ENCODE peak calls at places on chromosome 9, in nine cellular contexts. A is myocyte; Q is T-helper 9 cell; P is HFF-Myc; J is HFFc6; Z is effector memory CD8-positive, alpha-beta T cell; E is activated T-cell treated with anti-CD3 and anti-CD28 coated beads, Interleukin-2, amount 50 U/mL, for 1 hour; N is M059J; F is nephron progenitor cell. T is an unnamed sample.

GRCh38 chr9:137606005-137606601 is 617 bp downstream of the ARRDC1 start:
- DNase-seq in A (peak; percentile 43), Q (no peak), P (no peak), J (no peak), Z (no peak), E (peak; percentile 54), N (peak; percentile 40), F (peak; percentile 57), T (peak; percentile 56)

GRCh38 chr9:79408617-79409016 is 163.1 kb upstream of the TLE4 start:
- DNase-seq in A (peak; percentile 84), Q (no peak), P (no peak), J (peak; percentile 66), Z (no peak), E (no peak), N (peak; percentile 93), F (no peak), T (no peak)

GRCh38 chr9:100679834-100680233 is 102.0 kb downstream of the CAVIN4 start:
- DNase-seq in A (peak; percentile 61), Q (no peak), P (no peak), J (no peak), Z (no peak), E (no peak), N (no peak), F (no peak), T (no peak)

GRCh38 chr9:133269537-133270357 is 5.3 kb downstream of the ABO start:
- DNase-seq in A (no peak), Q (no peak), P (no peak), J (no peak), Z (no peak), E (no peak), N (no peak), F (no peak), T (no peak)

GRCh38 chr9:7965091-7965490 is 165.5 kb upstream of the DMAC1 start:
- DNase-seq in A (no peak), Q (no peak), P (no peak), J (no peak), Z (no peak), E (no peak), N (no peak), F (no peak), T (no peak)

GRCh38 chr9:122223435-122223834 is 5.3 kb downstream of the LHX6 start:
- DNase-seq in A (no peak), Q (no peak), P (no peak), J (no peak), Z (no peak), E (no peak), N (no peak), F (no peak), T (no peak)

GRCh38 chr9:89408628-89409101 is 89.2 kb downstream of the SEMA4D start:
- DNase-seq in A (no peak), Q (peak; percentile 63), P (no peak), J (no peak), Z (peak; percentile 67), E (peak; percentile 73), N (peak; percentile 89), F (no peak), T (no peak)

GRCh38 chr9:90432951-90433350 is 209.7 kb downstream of the DIRAS2 start:
- DNase-seq in A (no peak), Q (no peak), P (no peak), J (no peak), Z (no peak), E (no peak), N (no peak), F (no peak), T (no peak)

GRCh38 chr9:105842023-105842644 is 147.8 kb downstream of the TMEM38B start:
- DNase-seq in A (peak; percentile 36), Q (no peak), P (no peak), J (peak; percentile 37), Z (no peak), E (no peak), N (peak; percentile 7), F (peak; percentile 51), T (peak; percentile 48)

GRCh38 chr9:85200726-85201402 is 531.3 kb downstream of the NTRK2 start:
- DNase-seq in A (no peak), Q (no peak), P (no peak), J (no peak), Z (no peak), E (no peak), N (peak; percentile 85), F (no peak), T (no peak)

GRCh38 chr9:114604974-114605373 is 6.1 kb upstream of the TMEM268 start:
- DNase-seq in A (no peak), Q (no peak), P (no peak), J (no peak), Z (no peak), E (no peak), N (no peak), F (no peak), T (no peak)

GRCh38 chr9:131111854-131112311 is 13.5 kb upstream of the NUP214 start:
- DNase-seq in A (no peak), Q (no peak), P (no peak), J (no peak), Z (no peak), E (no peak), N (no peak), F (peak; percentile 23), T (peak; percentile 93)

GRCh38 chr9:122186777-122187176 is 27.1 kb downstream of the MORN5 start:
- DNase-seq in A (no peak), Q (no peak), P (no peak), J (no peak), Z (no peak), E (no peak), N (no peak), F (no peak), T (no peak)

GRCh38 chr9:79210541-79211243 is 361.1 kb upstream of the TLE4 start:
- DNase-seq in A (no peak), Q (no peak), P (no peak), J (no peak), Z (no peak), E (no peak), N (peak; percentile 68), F (no peak), T (no peak)

GRCh38 chr9:16475257-16475656 is 395.2 kb downstream of the BNC2 start:
- DNase-seq in A (no peak), Q (no peak), P (no peak), J (no peak), Z (no peak), E (no peak), N (no peak), F (no peak), T (no peak)

GRCh38 chr9:85142461-85143401 is 473.2 kb downstream of the NTRK2 start:
- DNase-seq in A (no peak), Q (no peak), P (peak; percentile 12), J (no peak), Z (no peak), E (no peak), N (peak; percentile 34), F (no peak), T (peak; percentile 23)

GRCh38 chr9:130833324-130833990 is 1.6 kb upstream of the ABL1 start:
- DNase-seq in A (peak; percentile 47), Q (no peak), P (no peak), J (peak; percentile 26), Z (no peak), E (no peak), N (peak; percentile 30), F (no peak), T (no peak)

GRCh38 chr9:87672586-87672985 is 53.3 kb upstream of the CTSL start:
- DNase-seq in A (no peak), Q (no peak), P (no peak), J (no peak), Z (no peak), E (no peak), N (no peak), F (no peak), T (no peak)

GRCh38 chr9:73151653-73152382 is at the start of gene ANXA1:
- DNase-seq in A (peak; percentile 75), Q (no peak), P (no peak), J (peak; percentile 97), Z (no peak), E (no peak), N (peak; percentile 96), F (no peak), T (no peak)

GRCh38 chr9:79764377-79764776 is 192.6 kb downstream of the TLE4 start:
- DNase-seq in A (peak; percentile 84), Q (no peak), P (peak; percentile 78), J (peak; percentile 99), Z (no peak), E (no peak), N (peak; percentile 100), F (no peak), T (no peak)

GRCh38 chr9:104091708-104092107 is 2.4 kb upstream of the SMC2 start:
- DNase-seq in A (no peak), Q (no peak), P (no peak), J (no peak), Z (no peak), E (no peak), N (peak; percentile 14), F (no peak), T (peak; percentile 1)

GRCh38 chr9:104093162-104093561 is 947 bp upstream of the SMC2 start:
- DNase-seq in A (peak; percentile 31), Q (no peak), P (no peak), J (no peak), Z (no peak), E (no peak), N (peak; percentile 11), F (no peak), T (peak; percentile 10)

GRCh38 chr9:73782166-73782565 is 630.5 kb downstream of the ANXA1 start:
- DNase-seq in A (no peak), Q (no peak), P (no peak), J (no peak), Z (no peak), E (no peak), N (no peak), F (no peak), T (no peak)

T was measured in neural progenitor cell.